ENCODE peak calls at places on chromosome 14, in nine cellular contexts. R, A, D, Z, O, I, V, M and Y are unnamed samples.
A peak's percentile ranks its signal among the peaks of the same experiment; 100 is the strongest.

GRCh38 chr14:101365329-101366158 is 195.8 kb upstream of the DIO3 start:
- DNase-seq in V (no peak), M (no peak), A (no peak), D (no peak), Z (no peak), O (no peak), I (no peak), R (no peak), Y (no peak)

GRCh38 chr14:33556382-33557121 is 394.3 kb downstream of the EGLN3 start:
- DNase-seq in R (no peak), V (no peak), O (no peak), Z (no peak), M (no peak), A (no peak), D (no peak), I (no peak), Y (no peak)

GRCh38 chr14:36512585-36513003 is 7.4 kb downstream of the NKX2-1 start:
- DNase-seq in D (no peak), M (no peak), I (no peak), A (no peak), V (no peak), R (no peak), O (no peak), Z (no peak), Y (no peak)

GRCh38 chr14:105931808-105932483 is 405.6 kb downstream of the TMEM121 start:
- DNase-seq in M (no peak), A (no peak), D (no peak), Z (peak; percentile 9), O (no peak), I (no peak), R (no peak), V (peak; percentile 10), Y (no peak)

GRCh38 chr14:39547845-39548244 is 115.6 kb upstream of the FBXO33 start:
- DNase-seq in Z (no peak), M (no peak), O (no peak), A (no peak), I (no peak), V (no peak), R (no peak), D (no peak), Y (no peak)

GRCh38 chr14:85528882-85529585 is 910 bp upstream of the FLRT2 start:
- DNase-seq in D (no peak), O (peak; percentile 24), I (peak; percentile 13), R (no peak), M (no peak), V (no peak), Z (no peak), A (no peak), Y (no peak)

GRCh38 chr14:83053022-83053710 is 1519.5 kb upstream of the SEL1L start:
- DNase-seq in A (no peak), I (no peak), R (no peak), M (no peak), D (no peak), O (no peak), V (no peak), Z (no peak), Y (no peak)

GRCh38 chr14:92978229-92979021 is 55.5 kb downstream of the CHGA start:
- DNase-seq in O (no peak), I (no peak), R (no peak), D (no peak), A (no peak), M (no peak), Z (no peak), V (no peak), Y (no peak)

GRCh38 chr14:61048640-61049039 is 67.6 kb downstream of the SLC38A6 start:
- DNase-seq in A (no peak), Z (no peak), V (no peak), M (no peak), I (no peak), R (no peak), O (no peak), D (no peak), Y (no peak)

GRCh38 chr14:89720076-89720687 is 234.3 kb downstream of the EFCAB11 start:
- DNase-seq in A (no peak), V (no peak), M (no peak), D (no peak), Z (no peak), I (no peak), R (no peak), O (no peak), Y (no peak)

GRCh38 chr14:89669209-89669608 is 252.2 kb upstream of the FOXN3 start:
- DNase-seq in O (peak; percentile 12), I (peak; percentile 51), M (peak; percentile 21), R (no peak), Z (no peak), A (no peak), D (no peak), V (peak; percentile 38), Y (no peak)

GRCh38 chr14:101072945-101073597 is 169.5 kb upstream of the RTL1 start:
- DNase-seq in Z (peak; percentile 31), O (peak; percentile 97), D (peak; percentile 75), M (no peak), A (peak; percentile 65), V (peak; percentile 53), R (peak; percentile 78), I (no peak), Y (peak; percentile 87)

GRCh38 chr14:79643132-79643531 is 568.2 kb downstream of the DIO2 start:
- DNase-seq in A (no peak), M (no peak), V (no peak), Z (no peak), R (no peak), I (no peak), D (no peak), O (no peak), Y (no peak)

GRCh38 chr14:55220230-55220629 is 28.8 kb upstream of the DLGAP5 start:
- DNase-seq in D (no peak), V (no peak), M (no peak), A (no peak), I (no peak), O (peak; percentile 59), Z (no peak), R (no peak), Y (no peak)

GRCh38 chr14:57161583-57161982 is 107.1 kb downstream of the EXOC5 start:
- DNase-seq in O (no peak), D (no peak), I (no peak), A (no peak), R (no peak), V (no peak), M (no peak), Z (no peak), Y (no peak)

GRCh38 chr14:88688386-88688785 is 104.4 kb downstream of the EML5 start:
- DNase-seq in I (no peak), O (no peak), V (no peak), M (no peak), A (no peak), Z (no peak), R (no peak), D (no peak), Y (no peak)

GRCh38 chr14:44928793-44929192 is 33.0 kb downstream of the KLHL28 start:
- DNase-seq in A (peak; percentile 15), Z (no peak), R (no peak), D (no peak), M (no peak), V (no peak), I (no peak), O (no peak), Y (no peak)

GRCh38 chr14:71165121-71165574 is 257.9 kb downstream of the PCNX1 start:
- DNase-seq in R (peak; percentile 74), D (no peak), I (no peak), Z (no peak), A (peak; percentile 53), M (no peak), O (peak; percentile 91), V (no peak), Y (no peak)

GRCh38 chr14:84584526-84584925 is 945.4 kb upstream of the FLRT2 start:
- DNase-seq in A (no peak), D (no peak), M (no peak), O (no peak), V (no peak), Z (no peak), R (no peak), I (no peak), Y (no peak)

GRCh38 chr14:88095791-88096190 is 90.9 kb downstream of the GPR65 start:
- DNase-seq in V (no peak), I (no peak), Z (no peak), D (no peak), R (no peak), M (no peak), O (no peak), A (no peak), Y (no peak)

GRCh38 chr14:74765721-74766120 is 2.6 kb downstream of the YLPM1 start:
- DNase-seq in O (no peak), Z (no peak), M (no peak), V (no peak), A (no peak), I (no peak), R (no peak), D (no peak), Y (no peak)
- H3K4me3 ChIP-seq in O (peak overlapping the region; percentile 96), Z (peak overlapping the region; percentile 99), M (peak overlapping the region; percentile 95), V (peak overlapping the region; percentile 75), A (peak overlapping the region; percentile 19), I (peak overlapping the region; percentile 94), R (no peak overlapping the region), D (peak overlapping the region; percentile 75), Y (peak overlapping the region; percentile 74)

DNA sequence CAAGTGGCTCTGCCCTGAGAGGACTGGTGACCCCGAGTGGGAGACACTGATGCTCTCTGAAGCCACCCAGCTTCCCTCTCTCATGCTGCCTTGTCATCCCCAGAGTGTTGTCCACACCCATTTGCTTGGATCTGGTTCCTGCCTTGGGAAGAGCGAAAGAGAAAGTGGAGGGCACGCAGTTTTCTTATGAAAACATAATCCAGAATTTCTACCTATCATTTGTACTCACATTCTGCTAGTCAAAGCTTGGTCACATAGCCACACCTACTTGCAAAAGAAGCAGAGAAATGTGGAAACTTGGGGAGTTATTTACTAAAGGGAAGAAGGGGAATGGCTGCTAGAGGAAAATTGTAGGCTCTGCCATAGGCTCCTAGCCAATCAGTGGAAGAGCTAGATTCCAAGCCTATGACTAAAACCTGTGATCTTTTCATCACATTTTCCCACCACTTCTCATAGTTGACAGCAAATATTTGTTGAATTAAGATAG is 326.3 kb downstream of the ZFP36L1 start:
- DNase-seq in M (no peak), I (no peak), A (no peak), V (no peak), R (no peak), D (no peak), Z (no peak), O (no peak), Y (peak; percentile 70)
- H3K4me3 ChIP-seq in M (no peak overlapping the region), I (no peak overlapping the region), A (no peak overlapping the region), V (no peak overlapping the region), R (no peak overlapping the region), D (no peak overlapping the region), Z (no peak overlapping the region), O (no peak overlapping the region), Y (no peak overlapping the region)

GRCh38 chr14:99225804-99226203 is 46.2 kb downstream of the BCL11B start:
- DNase-seq in M (no peak), Z (no peak), O (no peak), V (no peak), I (no peak), R (no peak), A (no peak), D (no peak), Y (no peak)
- H3K4me3 ChIP-seq in M (no peak overlapping the region), Z (no peak overlapping the region), O (no peak overlapping the region), V (no peak overlapping the region), I (no peak overlapping the region), R (no peak overlapping the region), A (no peak overlapping the region), D (no peak overlapping the region), Y (no peak overlapping the region)

DNA sequence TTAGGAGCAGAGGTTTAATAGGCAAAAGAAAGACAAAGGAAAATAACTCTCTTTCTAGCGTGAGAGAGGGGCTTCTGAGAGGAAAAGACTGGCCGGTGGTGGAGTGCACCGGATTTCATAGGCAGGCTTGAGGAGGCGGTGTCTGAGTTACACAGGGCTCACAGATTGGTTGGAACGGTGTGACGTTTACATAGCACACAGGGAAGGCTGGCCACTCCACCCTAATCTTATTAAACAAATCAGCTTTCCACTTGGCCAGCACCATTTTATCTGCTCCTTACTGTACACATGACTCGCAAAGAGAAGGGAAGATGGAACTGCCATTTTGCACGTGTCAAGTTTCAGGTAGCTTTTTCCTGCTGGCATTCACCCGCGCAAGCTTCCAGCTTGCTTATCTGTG is 587.7 kb downstream of the RPL10L start:
- DNase-seq in D (no peak), A (no peak), O (no peak), R (no peak), I (no peak), Z (no peak), M (no peak), V (no peak), Y (no peak)
- H3K4me3 ChIP-seq in D (peak overlapping the region; percentile 5), A (no peak overlapping the region), O (no peak overlapping the region), R (no peak overlapping the region), I (no peak overlapping the region), Z (no peak overlapping the region), M (no peak overlapping the region), V (no peak overlapping the region), Y (no peak overlapping the region)